ENCODE peak calls at places on chromosomes 16 and 17, in nine cellular contexts. One of them, this sample, is unnamed.

GRCh38 chr17:7557825-7558543 is 566 bp upstream of the TNFSF13 start:
- DNase-seq in right lobe of liver: peak
- DNase-seq in Jurkat, Clone E6-1: no peak
- DNase-seq in HTR-8/SVneo: no peak
- DNase-seq in germinal center: peak
- DNase-seq in naive thymus-derived CD8-positive, alpha-beta T cell: no peak
- DNase-seq in putamen: peak
- DNase-seq in GM23248: peak
- DNase-seq in hepatocyte: peak
- DNase-seq in this sample: no peak

GRCh38 chr17:72393553-72393952 is 272.7 kb downstream of the SOX9 start:
- DNase-seq in right lobe of liver: no peak
- DNase-seq in Jurkat, Clone E6-1: no peak
- DNase-seq in HTR-8/SVneo: peak
- DNase-seq in germinal center: no peak
- DNase-seq in naive thymus-derived CD8-positive, alpha-beta T cell: no peak
- DNase-seq in putamen: no peak
- DNase-seq in GM23248: peak
- DNase-seq in hepatocyte: no peak
- DNase-seq in this sample: no peak

GRCh38 chr17:61361084-61361483 is 38.6 kb upstream of the TBX2 start:
- DNase-seq in right lobe of liver: no peak
- DNase-seq in Jurkat, Clone E6-1: no peak
- DNase-seq in HTR-8/SVneo: peak
- DNase-seq in germinal center: no peak
- DNase-seq in naive thymus-derived CD8-positive, alpha-beta T cell: no peak
- DNase-seq in putamen: no peak
- DNase-seq in GM23248: peak
- DNase-seq in hepatocyte: no peak
- DNase-seq in this sample: no peak

GRCh38 chr17:50517504-50518264 is 9.4 kb downstream of the MYCBPAP start:
- DNase-seq in right lobe of liver: no peak
- DNase-seq in Jurkat, Clone E6-1: no peak
- DNase-seq in HTR-8/SVneo: no peak
- DNase-seq in germinal center: no peak
- DNase-seq in naive thymus-derived CD8-positive, alpha-beta T cell: no peak
- DNase-seq in putamen: no peak
- DNase-seq in GM23248: no peak
- DNase-seq in hepatocyte: no peak
- DNase-seq in this sample: no peak

GRCh38 chr16:35431829-35432663 is 1972.6 kb downstream of the TP53TG3F start:
- DNase-seq in right lobe of liver: no peak
- DNase-seq in Jurkat, Clone E6-1: peak
- DNase-seq in HTR-8/SVneo: no peak
- DNase-seq in germinal center: no peak
- DNase-seq in naive thymus-derived CD8-positive, alpha-beta T cell: no peak
- DNase-seq in putamen: no peak
- DNase-seq in GM23248: peak
- DNase-seq in hepatocyte: no peak
- DNase-seq in this sample: no peak

GRCh38 chr17:3573246-3574100 is 15.9 kb upstream of the TRPV3 start:
- DNase-seq in right lobe of liver: no peak
- DNase-seq in Jurkat, Clone E6-1: no peak
- DNase-seq in HTR-8/SVneo: no peak
- DNase-seq in germinal center: no peak
- DNase-seq in naive thymus-derived CD8-positive, alpha-beta T cell: no peak
- DNase-seq in putamen: no peak
- DNase-seq in GM23248: no peak
- DNase-seq in hepatocyte: no peak
- DNase-seq in this sample: no peak

GRCh38 chr17:16269658-16270057 is 52.6 kb downstream of the PIGL start:
- DNase-seq in right lobe of liver: no peak
- DNase-seq in Jurkat, Clone E6-1: no peak
- DNase-seq in HTR-8/SVneo: peak
- DNase-seq in germinal center: no peak
- DNase-seq in naive thymus-derived CD8-positive, alpha-beta T cell: no peak
- DNase-seq in putamen: no peak
- DNase-seq in GM23248: peak
- DNase-seq in hepatocyte: no peak
- DNase-seq in this sample: no peak

GRCh38 chr17:48618366-48618896 is 3.3 kb upstream of the HOXB8 start:
- DNase-seq in right lobe of liver: peak
- DNase-seq in Jurkat, Clone E6-1: peak
- DNase-seq in HTR-8/SVneo: peak
- DNase-seq in germinal center: peak
- DNase-seq in naive thymus-derived CD8-positive, alpha-beta T cell: peak
- DNase-seq in putamen: peak
- DNase-seq in GM23248: peak
- DNase-seq in hepatocyte: peak
- DNase-seq in this sample: peak

GRCh38 chr16:16017812-16018211 is 68.4 kb downstream of the ABCC1 start:
- DNase-seq in right lobe of liver: no peak
- DNase-seq in Jurkat, Clone E6-1: no peak
- DNase-seq in HTR-8/SVneo: no peak
- DNase-seq in germinal center: no peak
- DNase-seq in naive thymus-derived CD8-positive, alpha-beta T cell: no peak
- DNase-seq in putamen: no peak
- DNase-seq in GM23248: no peak
- DNase-seq in hepatocyte: no peak
- DNase-seq in this sample: no peak

GRCh38 chr16:586645-587590 is 2.9 kb upstream of the RAB40C start:
- DNase-seq in right lobe of liver: no peak
- DNase-seq in Jurkat, Clone E6-1: no peak
- DNase-seq in HTR-8/SVneo: no peak
- DNase-seq in germinal center: no peak
- DNase-seq in naive thymus-derived CD8-positive, alpha-beta T cell: no peak
- DNase-seq in putamen: no peak
- DNase-seq in GM23248: peak
- DNase-seq in hepatocyte: no peak
- DNase-seq in this sample: no peak

GRCh38 chr17:64213995-64214507 is 49.0 kb downstream of the TEX2 start:
- DNase-seq in right lobe of liver: no peak
- DNase-seq in Jurkat, Clone E6-1: no peak
- DNase-seq in HTR-8/SVneo: no peak
- DNase-seq in germinal center: no peak
- DNase-seq in naive thymus-derived CD8-positive, alpha-beta T cell: no peak
- DNase-seq in putamen: no peak
- DNase-seq in GM23248: peak
- DNase-seq in hepatocyte: no peak
- DNase-seq in this sample: no peak

GRCh38 chr16:56635441-56635967 is 3.0 kb upstream of the MT1A start:
- DNase-seq in right lobe of liver: no peak
- DNase-seq in Jurkat, Clone E6-1: no peak
- DNase-seq in HTR-8/SVneo: no peak
- DNase-seq in germinal center: no peak
- DNase-seq in naive thymus-derived CD8-positive, alpha-beta T cell: no peak
- DNase-seq in putamen: no peak
- DNase-seq in GM23248: no peak
- DNase-seq in hepatocyte: no peak
- DNase-seq in this sample: no peak

GRCh38 chr16:83308414-83308813 is 499.4 kb upstream of the HSBP1 start:
- DNase-seq in right lobe of liver: no peak
- DNase-seq in Jurkat, Clone E6-1: no peak
- DNase-seq in HTR-8/SVneo: no peak
- DNase-seq in germinal center: no peak
- DNase-seq in naive thymus-derived CD8-positive, alpha-beta T cell: no peak
- DNase-seq in putamen: no peak
- DNase-seq in GM23248: no peak
- DNase-seq in hepatocyte: no peak
- DNase-seq in this sample: no peak

GRCh38 chr17:14818469-14818868 is 446.7 kb downstream of the PMP22 start:
- DNase-seq in right lobe of liver: no peak
- DNase-seq in Jurkat, Clone E6-1: no peak
- DNase-seq in HTR-8/SVneo: no peak
- DNase-seq in germinal center: no peak
- DNase-seq in naive thymus-derived CD8-positive, alpha-beta T cell: no peak
- DNase-seq in putamen: no peak
- DNase-seq in GM23248: no peak
- DNase-seq in hepatocyte: no peak
- DNase-seq in this sample: no peak

GRCh38 chr16:56965939-56966515 is 4.3 kb downstream of the CETP start:
- DNase-seq in right lobe of liver: no peak
- DNase-seq in Jurkat, Clone E6-1: no peak
- DNase-seq in HTR-8/SVneo: no peak
- DNase-seq in germinal center: no peak
- DNase-seq in naive thymus-derived CD8-positive, alpha-beta T cell: no peak
- DNase-seq in putamen: no peak
- DNase-seq in GM23248: no peak
- DNase-seq in hepatocyte: no peak
- DNase-seq in this sample: no peak

GRCh38 chr17:34379876-34380275 is 16.8 kb upstream of the CCL1 start:
- DNase-seq in right lobe of liver: no peak
- DNase-seq in Jurkat, Clone E6-1: no peak
- DNase-seq in HTR-8/SVneo: no peak
- DNase-seq in germinal center: no peak
- DNase-seq in naive thymus-derived CD8-positive, alpha-beta T cell: no peak
- DNase-seq in putamen: no peak
- DNase-seq in GM23248: peak
- DNase-seq in hepatocyte: no peak
- DNase-seq in this sample: no peak

GRCh38 chr16:55480228-55480655 is 1.2 kb downstream of the MMP2 start:
- DNase-seq in right lobe of liver: peak
- DNase-seq in Jurkat, Clone E6-1: no peak
- DNase-seq in HTR-8/SVneo: no peak
- DNase-seq in germinal center: no peak
- DNase-seq in naive thymus-derived CD8-positive, alpha-beta T cell: no peak
- DNase-seq in putamen: no peak
- DNase-seq in GM23248: peak
- DNase-seq in hepatocyte: peak
- DNase-seq in this sample: no peak

GRCh38 chr16:22663389-22664064 is 150.4 kb upstream of the HS3ST2 start:
- DNase-seq in right lobe of liver: no peak
- DNase-seq in Jurkat, Clone E6-1: no peak
- DNase-seq in HTR-8/SVneo: no peak
- DNase-seq in germinal center: no peak
- DNase-seq in naive thymus-derived CD8-positive, alpha-beta T cell: no peak
- DNase-seq in putamen: no peak
- DNase-seq in GM23248: no peak
- DNase-seq in hepatocyte: no peak
- DNase-seq in this sample: no peak

GRCh38 chr17:8126306-8127066 is 2.6 kb upstream of the HES7 start:
- DNase-seq in right lobe of liver: no peak
- DNase-seq in Jurkat, Clone E6-1: no peak
- DNase-seq in HTR-8/SVneo: no peak
- DNase-seq in germinal center: no peak
- DNase-seq in naive thymus-derived CD8-positive, alpha-beta T cell: peak
- DNase-seq in putamen: no peak
- DNase-seq in GM23248: peak
- DNase-seq in hepatocyte: peak
- DNase-seq in this sample: peak

GRCh38 chr17:50879086-50879485 is 12.9 kb upstream of the TOB1 start:
- DNase-seq in right lobe of liver: no peak
- DNase-seq in Jurkat, Clone E6-1: no peak
- DNase-seq in HTR-8/SVneo: no peak
- DNase-seq in germinal center: no peak
- DNase-seq in naive thymus-derived CD8-positive, alpha-beta T cell: no peak
- DNase-seq in putamen: no peak
- DNase-seq in GM23248: no peak
- DNase-seq in hepatocyte: no peak
- DNase-seq in this sample: no peak

GRCh38 chr16:55146939-55147338 is 177.1 kb upstream of the IRX6 start:
- DNase-seq in right lobe of liver: no peak
- DNase-seq in Jurkat, Clone E6-1: no peak
- DNase-seq in HTR-8/SVneo: no peak
- DNase-seq in germinal center: no peak
- DNase-seq in naive thymus-derived CD8-positive, alpha-beta T cell: no peak
- DNase-seq in putamen: no peak
- DNase-seq in GM23248: no peak
- DNase-seq in hepatocyte: peak
- DNase-seq in this sample: peak

GRCh38 chr16:27024010-27024409 is 42.7 kb upstream of the C16orf82 start:
- DNase-seq in right lobe of liver: no peak
- DNase-seq in Jurkat, Clone E6-1: no peak
- DNase-seq in HTR-8/SVneo: no peak
- DNase-seq in germinal center: no peak
- DNase-seq in naive thymus-derived CD8-positive, alpha-beta T cell: no peak
- DNase-seq in putamen: no peak
- DNase-seq in GM23248: no peak
- DNase-seq in hepatocyte: no peak
- DNase-seq in this sample: no peak

GRCh38 chr17:77884019-77884418 is 74.5 kb upstream of the TNRC6C start:
- DNase-seq in right lobe of liver: no peak
- DNase-seq in Jurkat, Clone E6-1: peak
- DNase-seq in HTR-8/SVneo: no peak
- DNase-seq in germinal center: no peak
- DNase-seq in naive thymus-derived CD8-positive, alpha-beta T cell: peak
- DNase-seq in putamen: peak
- DNase-seq in GM23248: peak
- DNase-seq in hepatocyte: peak
- DNase-seq in this sample: no peak

GRCh38 chr17:45143101-45143670 is 5.1 kb upstream of the HEXIM1 start:
- DNase-seq in right lobe of liver: no peak
- DNase-seq in Jurkat, Clone E6-1: no peak
- DNase-seq in HTR-8/SVneo: no peak
- DNase-seq in germinal center: no peak
- DNase-seq in naive thymus-derived CD8-positive, alpha-beta T cell: no peak
- DNase-seq in putamen: no peak
- DNase-seq in GM23248: peak
- DNase-seq in hepatocyte: no peak
- DNase-seq in this sample: no peak

GRCh38 chr16:23987443-23987842 is 151.7 kb downstream of the PRKCB start:
- DNase-seq in right lobe of liver: no peak
- DNase-seq in Jurkat, Clone E6-1: no peak
- DNase-seq in HTR-8/SVneo: no peak
- DNase-seq in germinal center: no peak
- DNase-seq in naive thymus-derived CD8-positive, alpha-beta T cell: no peak
- DNase-seq in putamen: no peak
- DNase-seq in GM23248: no peak
- DNase-seq in hepatocyte: no peak
- DNase-seq in this sample: no peak

GRCh38 chr17:77143306-77143705 is 2.5 kb downstream of the SEC14L1 start:
- DNase-seq in right lobe of liver: no peak
- DNase-seq in Jurkat, Clone E6-1: no peak
- DNase-seq in HTR-8/SVneo: no peak
- DNase-seq in germinal center: no peak
- DNase-seq in naive thymus-derived CD8-positive, alpha-beta T cell: no peak
- DNase-seq in putamen: no peak
- DNase-seq in GM23248: no peak
- DNase-seq in hepatocyte: no peak
- DNase-seq in this sample: no peak

GRCh38 chr17:51540151-51540550 is 279.8 kb downstream of the UTP18 start:
- DNase-seq in right lobe of liver: no peak
- DNase-seq in Jurkat, Clone E6-1: peak
- DNase-seq in HTR-8/SVneo: no peak
- DNase-seq in germinal center: no peak
- DNase-seq in naive thymus-derived CD8-positive, alpha-beta T cell: no peak
- DNase-seq in putamen: peak
- DNase-seq in GM23248: no peak
- DNase-seq in hepatocyte: no peak
- DNase-seq in this sample: no peak

GRCh38 chr17:34582901-34583245 is 3.5 kb downstream of the TMEM132E start:
- DNase-seq in right lobe of liver: no peak
- DNase-seq in Jurkat, Clone E6-1: no peak
- DNase-seq in HTR-8/SVneo: no peak
- DNase-seq in germinal center: no peak
- DNase-seq in naive thymus-derived CD8-positive, alpha-beta T cell: no peak
- DNase-seq in putamen: no peak
- DNase-seq in GM23248: no peak
- DNase-seq in hepatocyte: no peak
- DNase-seq in this sample: no peak

GRCh38 chr16:30721606-30722005 is 22.6 kb downstream of the SRCAP start:
- DNase-seq in right lobe of liver: no peak
- DNase-seq in Jurkat, Clone E6-1: no peak
- DNase-seq in HTR-8/SVneo: no peak
- DNase-seq in germinal center: no peak
- DNase-seq in naive thymus-derived CD8-positive, alpha-beta T cell: no peak
- DNase-seq in putamen: no peak
- DNase-seq in GM23248: peak
- DNase-seq in hepatocyte: no peak
- DNase-seq in this sample: no peak

GRCh38 chr17:50642722-50643656 is 8.3 kb downstream of the ABCC3 start:
- DNase-seq in right lobe of liver: peak
- DNase-seq in Jurkat, Clone E6-1: no peak
- DNase-seq in HTR-8/SVneo: no peak
- DNase-seq in germinal center: no peak
- DNase-seq in naive thymus-derived CD8-positive, alpha-beta T cell: no peak
- DNase-seq in putamen: no peak
- DNase-seq in GM23248: no peak
- DNase-seq in hepatocyte: no peak
- DNase-seq in this sample: no peak

GRCh38 chr16:19329932-19330331 is 44.4 kb downstream of the CLEC19A start:
- DNase-seq in right lobe of liver: no peak
- DNase-seq in Jurkat, Clone E6-1: no peak
- DNase-seq in HTR-8/SVneo: peak
- DNase-seq in germinal center: no peak
- DNase-seq in naive thymus-derived CD8-positive, alpha-beta T cell: no peak
- DNase-seq in putamen: no peak
- DNase-seq in GM23248: peak
- DNase-seq in hepatocyte: no peak
- DNase-seq in this sample: no peak